ENCODE peak calls at places on chromosomes 13 and 19, in six cellular contexts. W is stimulated activated CD4-positive, alpha-beta T cell treated with anti-CD3 and anti-CD28 coated beads, Interleukin-2, amount 100 ng/mL, for 48 hours; L is GM13977; P is activated gamma-delta T cell treated with Interleukin-2 at 50 U/mL for 16 hours; K is NCI-H2081; A is T-helper 2 cell. X is an unnamed sample.

GRCh38 chr13:74687452-74688180 is 553.4 kb upstream of the KLF12 start:
- DNase-seq in K (no peak), A (no peak), L (no peak), W (no peak), P (no peak), X (no peak)

GRCh38 chr13:68713394-68713793 is 1394.2 kb upstream of the ATXN8OS start:
- DNase-seq in L (no peak), A (no peak), P (no peak), K (no peak), W (no peak), X (no peak)

GRCh38 chr19:36183455-36183741 is 31.1 kb downstream of the ZNF565 start:
- DNase-seq in P (no peak), L (no peak), K (no peak), A (no peak), W (no peak), X (no peak)

GRCh38 chr19:51749979-51750378 is 1.7 kb downstream of the FPR1 start:
- DNase-seq in K (no peak), W (no peak), A (no peak), P (no peak), L (no peak), X (no peak)

GRCh38 chr13:110664074-110664473 is 41.8 kb downstream of the CARS2 start:
- DNase-seq in P (no peak), K (no peak), W (no peak), A (no peak), L (no peak), X (no peak)

GRCh38 chr19:850221-850978 is 1.7 kb upstream of the ELANE start:
- DNase-seq in W (no peak), L (no peak), K (no peak), A (peak; percentile 45), P (no peak), X (no peak)

GRCh38 chr19:50437862-50438449 is 5.3 kb downstream of the MYBPC2 start:
- DNase-seq in P (no peak), L (no peak), K (no peak), W (no peak), A (no peak), X (no peak)

GRCh38 chr13:109813663-109814062 is 27.3 kb upstream of the IRS2 start:
- DNase-seq in L (no peak), K (no peak), A (no peak), W (no peak), P (no peak), X (no peak)

GRCh38 chr13:23288564-23288963 is 107.8 kb downstream of the SGCG start:
- DNase-seq in A (no peak), K (no peak), W (no peak), P (no peak), L (no peak), X (no peak)

GRCh38 chr13:48000559-48001126 is 430 bp downstream of the SUCLA2 start:
- DNase-seq in P (no peak), W (peak; percentile 5), L (peak; percentile 50), K (no peak), A (no peak), X (no peak)

GRCh38 chr19:38376576-38376975 is 2.2 kb downstream of the PSMD8 start:
- DNase-seq in W (no peak), P (no peak), L (no peak), K (no peak), A (no peak), X (no peak)

GRCh38 chr19:17873661-17874422 is 2.1 kb downstream of the SLC5A5 start:
- DNase-seq in W (peak; percentile 58), L (peak; percentile 89), P (peak; percentile 45), K (no peak), A (peak; percentile 77), X (peak; percentile 59)